ENCODE peak calls at places on chromosomes 4 and X, in four cellular contexts. E, I, S and J are unnamed samples.

GRCh38 chr4:112075129-112075753 is 70.0 kb upstream of the FAM241A start:
- DNase-seq in I (peak), E (no peak), S (no peak), J (peak)

GRCh38 chrX:39764441-39764914 is 333.3 kb downstream of the BCOR start:
- DNase-seq in S (no peak), I (no peak), E (no peak), J (no peak)

GRCh38 chr4:74042681-74043080 is 4.2 kb upstream of the CXCL3 start:
- DNase-seq in I (no peak), S (no peak), E (no peak), J (no peak)

GRCh38 chr4:125314676-125315570 is at the start of gene FAT4:
- DNase-seq in S (no peak), E (peak), I (peak), J (peak)

GRCh38 chrX:39144323-39144722 is 343.1 kb downstream of the MID1IP1 start:
- DNase-seq in I (no peak), S (no peak), E (no peak), J (no peak)

GRCh38 chr4:86683983-86684382 is 89.9 kb downstream of the PTPN13 start:
- DNase-seq in I (no peak), E (no peak), S (no peak), J (no peak)

GRCh38 chrX:72568406-72569092 is 4.1 kb downstream of the HDAC8 start:
- DNase-seq in I (no peak), S (no peak), E (no peak), J (no peak)

GRCh38 chr4:113483131-113483530 is 278.4 kb downstream of the CAMK2D start:
- DNase-seq in I (no peak), S (no peak), E (no peak), J (no peak)

GRCh38 chr4:38050560-38051350 is 90.6 kb downstream of the PTTG2 start:
- DNase-seq in I (no peak), E (no peak), S (no peak), J (no peak)
- TF ChIP-seq JUND in I (no peak), E (no peak), S (no peak), J (no peak)

DNA sequence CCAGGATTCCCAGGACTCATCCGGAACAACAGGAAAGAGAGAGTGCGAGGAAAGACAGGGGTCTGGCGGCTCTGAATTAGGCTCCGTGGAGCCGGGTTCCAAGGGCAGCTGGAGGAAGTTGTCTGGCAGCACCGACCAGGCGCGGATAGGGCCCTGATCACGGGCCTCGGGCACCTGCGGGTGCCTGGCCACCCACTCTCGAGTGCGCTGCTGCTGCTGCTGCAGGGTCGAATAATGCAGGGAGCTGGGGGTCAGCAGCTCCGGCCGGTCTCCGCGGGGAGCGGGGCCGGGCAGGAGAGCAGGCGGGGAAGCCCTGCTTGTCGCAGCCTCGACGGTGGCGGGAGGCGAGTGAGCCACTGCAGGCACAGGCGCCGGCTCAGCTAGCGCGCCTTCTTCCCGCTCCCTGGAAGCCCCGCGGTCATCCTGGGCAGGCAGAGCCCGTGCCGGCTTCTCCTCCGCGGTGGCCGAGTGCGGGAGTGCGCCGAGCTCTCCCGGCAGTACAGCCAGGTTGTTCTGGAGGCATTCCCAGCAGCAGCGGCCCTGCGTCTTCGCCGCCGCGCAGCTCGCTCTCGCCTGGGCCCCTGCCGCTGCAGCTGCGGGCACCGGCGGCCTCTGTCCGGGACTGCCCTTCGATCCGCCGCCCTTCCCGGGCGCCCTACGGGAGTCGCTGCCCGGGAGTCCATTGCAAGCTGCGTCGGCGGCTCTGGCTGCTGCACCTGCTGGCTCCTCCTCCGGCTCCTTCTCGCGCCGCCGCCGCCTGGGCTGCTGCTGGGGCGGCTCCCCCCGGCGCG is 1.0 kb downstream of the SOWAHB start:
- DNase-seq in S (no peak), I (no peak), E (no peak), J (no peak)
- TF ChIP-seq EGR1 in S (no peak), I (no peak), E (no peak), J (no peak)

DNA sequence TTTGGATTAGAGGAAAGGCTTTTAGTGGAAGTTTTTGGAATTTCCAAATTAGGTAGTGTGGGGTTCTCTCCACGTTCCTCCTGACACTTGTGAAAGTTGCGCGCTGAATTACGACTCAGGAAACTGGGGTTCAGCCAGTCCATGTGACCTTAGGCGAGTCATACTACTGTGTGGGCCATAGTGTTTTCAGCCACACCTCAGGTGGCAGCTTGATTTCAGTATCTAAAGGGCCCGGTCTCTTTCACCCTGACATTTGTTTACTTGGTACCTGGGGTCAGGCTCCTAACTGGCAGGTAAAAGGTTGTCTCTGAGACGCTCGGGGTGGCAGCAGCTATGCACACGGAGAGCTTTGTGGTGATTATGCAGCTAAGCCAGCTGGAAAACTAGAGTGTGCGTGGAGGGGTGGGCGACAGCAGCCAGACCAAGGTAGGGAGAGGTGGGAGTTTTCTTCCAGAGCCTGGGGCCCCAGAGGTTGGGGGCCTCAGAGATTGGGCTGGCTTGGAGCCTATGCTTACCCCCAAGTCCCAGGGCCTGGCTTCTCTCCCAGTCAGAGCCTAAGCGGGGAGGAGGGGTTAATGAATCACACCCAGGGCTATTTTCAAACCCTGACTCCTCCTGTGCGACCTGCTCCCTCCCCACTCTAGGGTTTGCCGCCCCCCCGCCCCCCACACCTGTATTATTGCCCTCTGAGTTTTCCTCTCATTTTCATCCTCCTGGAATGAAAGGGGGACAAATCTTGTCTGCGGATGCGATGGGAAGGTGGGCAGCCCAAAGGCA is 47.2 kb downstream of the STARD8 start:
- DNase-seq in I (peak), E (no peak), S (no peak), J (no peak)
- TF ChIP-seq SIN3A in I (no peak), E (no peak), S (no peak), J (no peak)

DNA sequence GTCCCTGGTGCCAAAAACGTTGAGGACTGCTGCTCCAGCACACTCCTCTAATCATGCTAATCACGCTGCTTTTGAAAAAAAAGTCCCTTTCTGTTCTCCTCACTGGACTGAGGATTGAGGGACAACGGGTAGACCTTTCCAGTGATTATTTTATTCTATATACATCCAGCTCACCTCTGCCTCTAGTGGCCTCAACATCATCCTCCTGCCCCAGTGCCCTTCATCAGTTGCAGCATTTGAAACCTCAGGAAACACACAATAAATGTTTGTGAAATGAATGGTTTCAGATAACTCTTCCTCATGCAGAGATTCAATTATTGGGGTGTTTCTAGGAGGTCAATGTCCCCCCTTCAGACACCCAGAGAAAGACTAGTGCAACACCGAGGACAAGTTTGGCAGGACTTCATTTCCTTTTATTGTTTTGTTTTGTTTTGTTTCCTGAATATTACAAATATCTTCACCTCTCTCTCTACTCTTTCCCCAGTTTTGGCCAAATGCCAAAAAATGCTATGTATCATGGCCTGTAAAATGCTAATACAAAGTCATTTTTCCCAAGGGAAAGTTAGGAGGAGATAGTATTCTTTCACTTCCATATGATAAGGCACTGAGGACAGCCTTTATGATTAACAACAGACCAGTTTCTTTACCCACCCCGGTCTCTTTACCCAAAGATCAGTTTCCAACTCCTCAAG is 460.1 kb upstream of the SLIT2 start:
- DNase-seq in I (no peak), S (no peak), E (no peak), J (no peak)
- TF ChIP-seq JUND in I (no peak), S (no peak), E (no peak), J (no peak)

DNA sequence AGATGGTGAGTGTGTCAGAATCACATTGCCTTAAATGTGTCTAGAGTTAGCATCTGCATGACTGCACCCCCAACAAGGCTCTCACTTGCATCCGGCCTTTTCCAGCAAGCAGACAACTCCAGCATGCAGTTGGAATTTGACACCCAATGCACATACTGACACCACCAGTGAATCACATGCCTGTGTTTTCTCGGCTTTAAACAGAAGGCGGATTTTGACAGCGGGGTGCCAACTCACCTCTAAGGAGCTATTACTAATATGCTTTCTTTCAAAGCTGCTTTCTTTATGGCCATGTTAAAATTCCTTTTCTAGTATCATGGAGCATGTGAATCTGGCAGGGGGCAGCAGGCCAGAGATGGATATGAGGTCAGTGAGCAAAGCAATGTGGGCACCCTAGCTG is 78.0 kb upstream of the CLNK start:
- DNase-seq in E (no peak), S (no peak), I (no peak), J (no peak)
- TF ChIP-seq EGR1 in E (no peak), S (no peak), I (no peak), J (no peak)

GRCh38 chr4:138542191-138542771 is 300.1 kb upstream of the SLC7A11 start:
- DNase-seq in I (no peak), S (no peak), E (no peak), J (no peak)
- TF ChIP-seq SIN3A in I (no peak), S (no peak), E (no peak), J (no peak)

DNA sequence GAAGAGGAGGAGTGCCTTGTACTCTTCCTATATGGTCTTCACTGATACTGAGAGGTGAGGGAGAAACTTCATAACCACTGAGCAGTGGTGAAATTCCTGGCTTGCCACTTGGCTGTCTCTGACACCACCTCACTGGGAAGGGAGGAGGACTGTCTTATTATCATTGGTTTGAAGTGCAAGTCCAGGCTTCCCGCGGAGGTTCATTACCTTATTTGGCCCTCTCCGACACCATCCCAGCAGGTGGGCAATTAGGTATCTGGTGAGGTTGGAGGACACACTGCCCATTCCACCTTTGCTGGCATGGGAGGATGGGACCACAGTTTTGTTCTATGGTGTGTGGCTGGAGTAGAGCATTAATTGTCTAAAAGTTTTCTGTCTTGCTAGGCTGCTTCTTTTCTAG is 206.1 kb downstream of the LHFPL1 start:
- DNase-seq in E (no peak), I (no peak), S (no peak), J (no peak)
- TF ChIP-seq JUND in E (no peak), I (no peak), S (no peak), J (no peak)

GRCh38 chr4:15895517-15895916 is 43.0 kb downstream of the FGFBP1 start:
- DNase-seq in E (no peak), S (no peak), I (no peak), J (no peak)
- TF ChIP-seq EGR1 in E (no peak), S (no peak), I (no peak), J (no peak)

DNA sequence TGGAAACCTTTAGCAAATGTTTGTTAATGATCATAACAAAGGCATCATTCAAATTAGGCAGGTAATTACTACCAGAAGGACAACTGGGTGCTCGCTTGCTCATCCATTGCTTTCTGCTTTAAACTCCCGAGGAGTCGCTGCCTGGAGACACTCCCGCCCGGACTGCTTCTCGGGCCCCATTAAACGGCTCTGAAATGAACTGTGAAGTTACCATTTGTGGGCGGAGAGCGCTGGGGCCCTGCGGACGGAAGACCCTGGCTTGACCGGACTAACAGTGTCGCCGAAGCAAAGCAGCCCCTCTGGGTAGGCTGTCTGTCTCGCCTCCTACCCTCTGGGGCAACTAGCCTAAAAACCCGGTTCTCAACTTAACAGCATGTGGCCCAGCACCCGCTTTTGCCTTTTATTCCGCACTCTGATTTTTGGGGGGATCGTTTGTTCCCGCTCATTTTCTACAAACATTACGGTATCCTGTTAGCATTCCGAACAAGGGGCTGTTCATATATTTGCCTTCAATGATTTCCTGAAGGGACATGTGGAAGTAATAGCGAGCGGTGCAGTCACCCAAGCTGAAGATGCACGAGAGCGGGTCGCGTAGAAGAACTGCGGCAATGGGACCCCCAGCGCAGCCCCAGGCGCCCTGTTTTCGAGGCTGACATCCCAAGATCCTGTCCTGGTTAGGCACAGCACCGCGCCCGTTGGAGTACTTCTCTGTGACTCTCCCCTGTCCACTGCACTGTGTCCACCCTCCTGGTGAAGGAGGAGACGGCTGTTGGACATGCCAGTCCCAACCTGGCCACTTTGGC is 1.6 kb upstream of the PDGFRA start:
- DNase-seq in E (peak), I (no peak), S (no peak), J (no peak)
- TF ChIP-seq SIN3A in E (no peak), I (no peak), S (no peak), J (no peak)

GRCh38 chr4:109072595-109072994 is 229.9 kb downstream of the COL25A1 start:
- DNase-seq in S (no peak), I (no peak), E (no peak), J (no peak)
- TF ChIP-seq JUND in S (no peak), I (no peak), E (no peak), J (no peak)